ENCODE peak calls at places on chromosomes 16 and 17, in four cellular contexts. One of them, this sample, is unnamed.

GRCh38 chr17:17897442-17897841 is 60.7 kb upstream of the SREBF1 start:
- DNase-seq in A549: no peak
- DNase-seq in K562: no peak
- DNase-seq in HepG2: no peak
- DNase-seq in this sample: peak

GRCh38 chr16:79047337-79047736 is 553.2 kb downstream of the MAF start:
- DNase-seq in A549: peak
- DNase-seq in K562: peak
- DNase-seq in HepG2: peak
- DNase-seq in this sample: no peak

GRCh38 chr16:86714166-86714565 is 135.8 kb downstream of the FOXL1 start:
- DNase-seq in A549: no peak
- DNase-seq in K562: no peak
- DNase-seq in HepG2: no peak
- DNase-seq in this sample: no peak

GRCh38 chr16:57029161-57030160 is 40.1 kb downstream of the NLRC5 start:
- DNase-seq in A549: no peak
- DNase-seq in K562: no peak
- DNase-seq in HepG2: no peak
- DNase-seq in this sample: no peak

GRCh38 chr16:90008708-90009145 is 10.5 kb downstream of the DBNDD1 start:
- DNase-seq in A549: no peak
- DNase-seq in K562: no peak
- DNase-seq in HepG2: no peak
- DNase-seq in this sample: no peak

GRCh38 chr16:4847774-4848587 is 700 bp downstream of the UBN1 start:
- DNase-seq in A549: peak
- DNase-seq in K562: no peak
- DNase-seq in HepG2: peak
- DNase-seq in this sample: no peak

GRCh38 chr17:81465912-81466311 is 46.7 kb downstream of the ACTG1 start:
- DNase-seq in A549: no peak
- DNase-seq in K562: no peak
- DNase-seq in HepG2: no peak
- DNase-seq in this sample: no peak

GRCh38 chr16:73569266-73569665 is 521.3 kb upstream of the ZFHX3 start:
- DNase-seq in A549: no peak
- DNase-seq in K562: no peak
- DNase-seq in HepG2: no peak
- DNase-seq in this sample: no peak

GRCh38 chr17:80724723-80725388 is 180.2 kb downstream of the RPTOR start:
- DNase-seq in A549: peak
- DNase-seq in K562: no peak
- DNase-seq in HepG2: no peak
- DNase-seq in this sample: no peak

GRCh38 chr16:67874147-67874771 is 1.4 kb downstream of the EDC4 start:
- DNase-seq in A549: no peak
- DNase-seq in K562: no peak
- DNase-seq in HepG2: no peak
- DNase-seq in this sample: no peak

GRCh38 chr16:3661922-3662321 is 7.4 kb downstream of the DNASE1 start:
- DNase-seq in A549: no peak
- DNase-seq in K562: no peak
- DNase-seq in HepG2: no peak
- DNase-seq in this sample: no peak

GRCh38 chr16:79006762-79007161 is 593.8 kb downstream of the MAF start:
- DNase-seq in A549: no peak
- DNase-seq in K562: no peak
- DNase-seq in HepG2: no peak
- DNase-seq in this sample: no peak

GRCh38 chr17:2828396-2829038 is 32.3 kb downstream of the RAP1GAP2 start:
- DNase-seq in A549: peak
- DNase-seq in K562: peak
- DNase-seq in HepG2: peak
- DNase-seq in this sample: no peak

GRCh38 chr17:12619444-12620199 is 46.1 kb upstream of the MYOCD start:
- DNase-seq in A549: peak
- DNase-seq in K562: no peak
- DNase-seq in HepG2: no peak
- DNase-seq in this sample: no peak

GRCh38 chr17:75808905-75809621 is 24.5 kb downstream of the UNK start:
- DNase-seq in A549: no peak
- DNase-seq in K562: no peak
- DNase-seq in HepG2: no peak
- DNase-seq in this sample: peak

GRCh38 chr16:67594956-67595355 is 32.6 kb downstream of the CTCF start:
- DNase-seq in A549: no peak
- DNase-seq in K562: no peak
- DNase-seq in HepG2: no peak
- DNase-seq in this sample: no peak

GRCh38 chr16:54931757-54932660 is 1.3 kb downstream of the IRX5 start:
- DNase-seq in A549: no peak
- DNase-seq in K562: no peak
- DNase-seq in HepG2: no peak
- DNase-seq in this sample: no peak

GRCh38 chr16:47079883-47080282 is 63.9 kb downstream of the NETO2 start:
- DNase-seq in A549: no peak
- DNase-seq in K562: no peak
- DNase-seq in HepG2: no peak
- DNase-seq in this sample: no peak

GRCh38 chr17:69761767-69762321 is 313.2 kb upstream of the KCNJ16 start:
- DNase-seq in A549: peak
- DNase-seq in K562: no peak
- DNase-seq in HepG2: peak
- DNase-seq in this sample: no peak

GRCh38 chr17:50144845-50145531 is 5.5 kb downstream of the PPP1R9B start:
- DNase-seq in A549: no peak
- DNase-seq in K562: no peak
- DNase-seq in HepG2: no peak
- DNase-seq in this sample: no peak

GRCh38 chr16:28157768-28158535 is 53.8 kb downstream of the XPO6 start:
- DNase-seq in A549: no peak
- DNase-seq in K562: no peak
- DNase-seq in HepG2: no peak
- DNase-seq in this sample: no peak

GRCh38 chr17:28519236-28519635 is 13.1 kb downstream of the FOXN1 start:
- DNase-seq in A549: no peak
- DNase-seq in K562: no peak
- DNase-seq in HepG2: no peak
- DNase-seq in this sample: no peak

GRCh38 chr17:78736526-78737079 is 45.5 kb downstream of the CYTH1 start:
- DNase-seq in A549: peak
- DNase-seq in K562: peak
- DNase-seq in HepG2: no peak
- DNase-seq in this sample: no peak

GRCh38 chr16:66695935-66696668 is 441 bp downstream of the CMTM4 start:
- DNase-seq in A549: peak
- DNase-seq in K562: peak
- DNase-seq in HepG2: no peak
- DNase-seq in this sample: no peak

GRCh38 chr17:12623220-12623848 is 42.4 kb upstream of the MYOCD start:
- DNase-seq in A549: no peak
- DNase-seq in K562: no peak
- DNase-seq in HepG2: no peak
- DNase-seq in this sample: no peak

GRCh38 chr17:2837147-2837561 is 40.9 kb downstream of the RAP1GAP2 start:
- DNase-seq in A549: no peak
- DNase-seq in K562: no peak
- DNase-seq in HepG2: no peak
- DNase-seq in this sample: no peak

GRCh38 chr17:46038937-46039336 is 39.9 kb downstream of the STH start:
- DNase-seq in A549: no peak
- DNase-seq in K562: no peak
- DNase-seq in HepG2: no peak
- DNase-seq in this sample: no peak

GRCh38 chr16:85557976-85558589 is 55.0 kb upstream of the GSE1 start:
- DNase-seq in A549: no peak
- DNase-seq in K562: no peak
- DNase-seq in HepG2: no peak
- DNase-seq in this sample: no peak

GRCh38 chr17:2703181-2703580 is 8.4 kb downstream of the CLUH start:
- DNase-seq in A549: no peak
- DNase-seq in K562: no peak
- DNase-seq in HepG2: no peak
- DNase-seq in this sample: no peak

GRCh38 chr16:74695450-74696422 is 4.9 kb downstream of the MLKL start:
- DNase-seq in A549: peak
- DNase-seq in K562: peak
- DNase-seq in HepG2: peak
- DNase-seq in this sample: peak

GRCh38 chr16:74698220-74698619 is 2.4 kb downstream of the MLKL start:
- DNase-seq in A549: no peak
- DNase-seq in K562: no peak
- DNase-seq in HepG2: no peak
- DNase-seq in this sample: peak

GRCh38 chr16:74699666-74700065 is 996 bp downstream of the MLKL start:
- DNase-seq in A549: peak
- DNase-seq in K562: no peak
- DNase-seq in HepG2: no peak
- DNase-seq in this sample: no peak

DNA sequence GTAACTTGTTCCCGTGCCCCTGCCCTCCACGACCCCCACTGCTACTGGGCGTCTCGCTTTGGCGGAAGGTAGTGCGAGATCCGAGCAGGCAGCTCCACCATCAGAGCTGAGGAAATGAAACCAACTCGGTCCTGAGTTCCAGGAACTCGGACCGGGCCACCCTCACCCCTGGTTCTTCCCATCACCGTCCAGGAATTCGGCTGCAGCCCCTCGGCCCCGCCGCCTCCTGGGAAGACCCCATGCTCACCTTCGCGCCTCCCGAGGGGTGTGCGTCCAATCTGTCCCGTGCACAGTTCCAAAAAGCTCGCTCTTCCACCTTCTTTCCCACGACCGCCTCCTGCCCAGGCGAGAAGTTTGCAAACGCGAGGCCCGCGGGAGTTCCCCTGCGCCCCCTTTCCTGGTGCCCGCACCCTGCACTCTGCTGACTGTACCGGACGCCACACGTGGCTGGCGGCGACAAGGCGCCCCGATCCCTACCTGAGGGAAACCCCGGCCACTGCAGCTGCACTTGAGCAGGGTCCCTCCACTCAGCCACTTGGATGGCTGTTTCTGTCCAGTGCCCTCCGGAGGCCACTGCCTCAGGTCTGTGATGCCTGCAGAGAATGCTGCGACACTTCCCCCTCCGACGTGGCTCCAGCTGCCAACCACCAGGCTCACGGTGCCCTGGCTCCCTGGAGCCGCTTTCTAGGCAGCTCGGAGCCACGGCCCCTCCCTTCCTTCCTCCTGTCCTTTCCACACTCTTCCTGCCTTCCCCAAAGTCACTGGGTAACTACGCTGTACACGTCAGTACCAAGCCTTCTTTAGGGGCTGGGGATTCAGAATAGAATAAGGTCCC is at the start of gene MLKL:
- DNase-seq in A549: peak
- DNase-seq in K562: peak
- DNase-seq in HepG2: peak
- DNase-seq in this sample: peak
- TF ChIP-seq POLR2AphosphoS2 in A549: no peak
- TF ChIP-seq POLR2AphosphoS2 in K562: no peak
- TF ChIP-seq POLR2AphosphoS2 in HepG2: no peak
- TF ChIP-seq POLR2AphosphoS2 in this sample: no peak

DNA sequence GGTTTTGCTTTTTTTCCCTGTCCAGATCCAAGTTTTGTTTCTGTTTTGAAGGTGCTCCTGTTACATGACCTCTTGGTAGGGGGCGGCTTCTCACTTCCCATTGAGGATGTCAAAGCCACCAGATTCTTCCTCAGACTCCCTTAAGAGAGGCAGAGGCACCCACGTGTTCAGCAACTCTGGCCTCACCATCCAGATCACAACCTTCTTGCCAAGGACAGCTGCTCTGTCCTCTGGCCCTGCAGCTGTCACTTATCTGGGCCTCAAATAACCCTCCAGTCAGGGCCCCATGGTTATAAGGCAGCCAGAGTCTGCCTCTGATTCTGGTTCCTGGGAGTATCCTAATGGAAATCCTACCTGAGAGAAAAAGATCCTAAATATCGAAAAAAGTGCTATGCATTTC is 208.4 kb downstream of the STX8 start:
- DNase-seq in A549: no peak
- DNase-seq in K562: no peak
- DNase-seq in HepG2: no peak
- DNase-seq in this sample: no peak
- TF ChIP-seq POLR2AphosphoS2 in A549: no peak
- TF ChIP-seq POLR2AphosphoS2 in K562: no peak
- TF ChIP-seq POLR2AphosphoS2 in HepG2: no peak
- TF ChIP-seq POLR2AphosphoS2 in this sample: no peak

DNA sequence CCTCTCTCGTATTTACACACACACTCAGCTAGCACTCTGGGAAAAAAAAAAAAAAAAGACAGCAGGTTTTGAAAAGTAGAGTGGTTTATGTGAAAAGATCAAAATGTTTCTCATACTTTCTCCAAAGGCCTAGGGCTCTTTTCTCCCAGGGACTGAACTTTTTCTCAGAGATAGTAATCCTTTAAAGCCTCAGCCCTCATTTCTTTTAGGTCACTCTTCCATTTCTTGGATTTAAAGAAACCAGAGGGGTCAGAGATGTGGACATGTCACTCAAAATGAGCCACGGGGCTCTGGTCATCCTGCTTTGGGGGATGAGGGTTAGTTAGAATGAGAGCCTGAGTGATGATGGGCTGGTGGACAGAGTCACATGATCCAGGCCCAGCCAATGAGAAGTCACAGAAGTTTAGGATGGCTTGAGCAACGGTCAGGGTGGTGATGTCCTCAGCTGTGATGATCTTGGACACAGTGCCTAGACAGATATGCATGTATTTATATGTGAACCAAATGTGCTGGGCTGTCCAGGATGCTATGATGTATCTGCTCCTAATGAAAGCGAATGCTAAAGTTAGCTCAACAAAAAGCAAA is 33.7 kb upstream of the AXIN2 start:
- DNase-seq in A549: peak
- DNase-seq in K562: peak
- DNase-seq in HepG2: no peak
- DNase-seq in this sample: no peak
- TF ChIP-seq POLR2AphosphoS2 in A549: no peak
- TF ChIP-seq POLR2AphosphoS2 in K562: no peak
- TF ChIP-seq POLR2AphosphoS2 in HepG2: no peak
- TF ChIP-seq POLR2AphosphoS2 in this sample: no peak

GRCh38 chr16:8718753-8719386 is 44.5 kb downstream of the ABAT start:
- DNase-seq in A549: no peak
- DNase-seq in K562: no peak
- DNase-seq in HepG2: no peak
- DNase-seq in this sample: no peak
- TF ChIP-seq POLR2AphosphoS2 in A549: no peak
- TF ChIP-seq POLR2AphosphoS2 in K562: no peak
- TF ChIP-seq POLR2AphosphoS2 in HepG2: no peak
- TF ChIP-seq POLR2AphosphoS2 in this sample: no peak

GRCh38 chr17:7177954-7178477 is 1.2 kb downstream of the ASGR1 start:
- DNase-seq in A549: no peak
- DNase-seq in K562: peak
- DNase-seq in HepG2: peak
- DNase-seq in this sample: no peak
- TF ChIP-seq POLR2AphosphoS2 in A549: no peak
- TF ChIP-seq POLR2AphosphoS2 in K562: no peak
- TF ChIP-seq POLR2AphosphoS2 in HepG2: no peak
- TF ChIP-seq POLR2AphosphoS2 in this sample: no peak

This sample was measured in GM12878.